ENCODE peak calls at places on chromosome 19, in nine cellular contexts. J is amniotic epithelial cell; W is mucosa of gallbladder; C is SK-N-DZ; B is activated CD4-positive, alpha-beta T cell treated with anti-CD3 and anti-CD28 coated beads for 24 hours; H is CD8-positive, alpha-beta T cell; A is psoas muscle; K is activated naive CD8-positive, alpha-beta T cell treated with anti-CD3 and anti-CD28 coated beads, Interleukin-2, amount 50 U/mL, for 16 hours; N is bronchial epithelial cell. M is an unnamed sample.

GRCh38 chr19:52190679-52191293 is 934 bp downstream of the PPP2R1A start:
- DNase-seq in J (peak), K (no peak), C (no peak), B (no peak), N (peak), W (peak), A (peak), H (no peak), M (no peak)

GRCh38 chr19:46040952-46041500 is at the start of gene IGFL4:
- DNase-seq in H (no peak), J (peak), B (no peak), N (peak), A (no peak), K (no peak), C (no peak), W (no peak), M (no peak)

GRCh38 chr19:1282588-1283206 is 3.0 kb upstream of the EFNA2 start:
- DNase-seq in A (no peak), B (no peak), H (no peak), N (no peak), J (no peak), C (no peak), K (no peak), W (no peak), M (no peak)

GRCh38 chr19:7478173-7478842 is 10.5 kb downstream of the PEX11G start:
- DNase-seq in N (no peak), C (no peak), A (no peak), W (no peak), K (no peak), B (no peak), H (no peak), J (no peak), M (no peak)

GRCh38 chr19:46838160-46838559 is 12.5 kb downstream of the AP2S1 start:
- DNase-seq in B (no peak), N (no peak), W (no peak), H (no peak), J (no peak), K (no peak), C (no peak), A (no peak), M (no peak)

GRCh38 chr19:35991731-35992450 is 3.1 kb upstream of the SDHAF1 start:
- DNase-seq in W (no peak), J (peak), C (no peak), A (no peak), N (no peak), K (no peak), H (no peak), B (no peak), M (no peak)

GRCh38 chr19:18292460-18292809 is 11.0 kb upstream of the JUND start:
- DNase-seq in J (no peak), N (peak), B (no peak), C (peak), A (no peak), H (no peak), W (no peak), K (no peak), M (no peak)

GRCh38 chr19:10454267-10454666 is 33.9 kb downstream of the PDE4A start:
- DNase-seq in K (no peak), J (peak), B (no peak), A (no peak), H (no peak), N (no peak), C (peak), W (no peak), M (peak)

GRCh38 chr19:18932216-18932841 is 8.7 kb downstream of the HOMER3 start:
- DNase-seq in W (peak), H (peak), B (peak), J (peak), N (peak), A (peak), C (no peak), K (peak), M (no peak)